ENCODE peak calls at places on chromosomes 13 and 19, in four cellular contexts. Q, U, S and X are unnamed samples.

GRCh38 chr19:14300281-14300680 is 81.0 kb upstream of the ADGRE5 start:
- DNase-seq in Q (no peak), U (no peak), S (no peak), X (no peak)

GRCh38 chr19:33389574-33390119 is 16.1 kb downstream of the CEBPG start:
- DNase-seq in Q (no peak), U (no peak), S (no peak), X (peak; percentile 79)

GRCh38 chr19:38420935-38421334 is 5.1 kb downstream of the RASGRP4 start:
- DNase-seq in Q (no peak), U (no peak), S (no peak), X (no peak)

GRCh38 chr13:36981156-36981743 is 17.9 kb downstream of the ALG5 start:
- DNase-seq in Q (no peak), U (no peak), S (peak; percentile 82), X (no peak)

GRCh38 chr19:29622191-29623070 is 16.3 kb downstream of the POP4 start:
- DNase-seq in Q (no peak), U (peak; percentile 27), S (no peak), X (no peak)

GRCh38 chr19:16259385-16260159 is 61.9 kb downstream of the AP1M1 start:
- DNase-seq in Q (no peak), U (no peak), S (no peak), X (no peak)

GRCh38 chr13:74647991-74648390 is 513.8 kb upstream of the KLF12 start:
- DNase-seq in Q (no peak), U (no peak), S (no peak), X (no peak)

GRCh38 chr19:39130337-39131254 is 5.0 kb downstream of the PAK4 start:
- DNase-seq in Q (no peak), U (no peak), S (no peak), X (no peak)

GRCh38 chr19:45747513-45747912 is 14.3 kb downstream of the MEIOSIN start:
- DNase-seq in Q (no peak), U (no peak), S (no peak), X (no peak)